ENCODE peak calls at places on chromosomes 6 and 20, in seven cellular contexts. One of them, this sample, is unnamed.

GRCh38 chr6:27672113-27672799 is 199.4 kb upstream of the ZNF184 start:
- DNase-seq in small intestine: peak
- DNase-seq in heart left ventricle: no peak
- DNase-seq in GDM1: no peak
- DNase-seq in NAMALWA: no peak
- DNase-seq in aorta: no peak
- DNase-seq in gastrocnemius medialis: no peak
- DNase-seq in this sample: peak

GRCh38 chr6:147421903-147422302 is 86.6 kb upstream of the SAMD5 start:
- DNase-seq in aorta: no peak
- DNase-seq in heart left ventricle: no peak
- DNase-seq in small intestine: no peak
- DNase-seq in gastrocnemius medialis: no peak
- DNase-seq in GDM1: no peak
- DNase-seq in NAMALWA: no peak
- DNase-seq in this sample: no peak

GRCh38 chr6:17986656-17987575 is 519 bp downstream of the KIF13A start:
- DNase-seq in small intestine: peak
- DNase-seq in heart left ventricle: peak
- DNase-seq in NAMALWA: no peak
- DNase-seq in aorta: peak
- DNase-seq in gastrocnemius medialis: peak
- DNase-seq in GDM1: peak
- DNase-seq in this sample: peak

GRCh38 chr20:51487525-51488279 is 54.8 kb downstream of the NFATC2 start:
- DNase-seq in GDM1: no peak
- DNase-seq in heart left ventricle: no peak
- DNase-seq in gastrocnemius medialis: no peak
- DNase-seq in NAMALWA: no peak
- DNase-seq in aorta: no peak
- DNase-seq in small intestine: no peak
- DNase-seq in this sample: peak

GRCh38 chr20:11338506-11339306 is 579.0 kb upstream of the BTBD3 start:
- DNase-seq in heart left ventricle: no peak
- DNase-seq in NAMALWA: no peak
- DNase-seq in GDM1: no peak
- DNase-seq in aorta: no peak
- DNase-seq in gastrocnemius medialis: no peak
- DNase-seq in small intestine: no peak
- DNase-seq in this sample: no peak

GRCh38 chr6:165365371-165365770 is 56.0 kb upstream of the C6orf118 start:
- DNase-seq in GDM1: no peak
- DNase-seq in small intestine: no peak
- DNase-seq in heart left ventricle: no peak
- DNase-seq in NAMALWA: no peak
- DNase-seq in gastrocnemius medialis: no peak
- DNase-seq in aorta: no peak
- DNase-seq in this sample: no peak

GRCh38 chr6:69622230-69622629 is 174.6 kb downstream of the LMBRD1 start:
- DNase-seq in heart left ventricle: no peak
- DNase-seq in NAMALWA: peak
- DNase-seq in small intestine: no peak
- DNase-seq in GDM1: no peak
- DNase-seq in aorta: no peak
- DNase-seq in gastrocnemius medialis: no peak
- DNase-seq in this sample: no peak

GRCh38 chr6:38495922-38496635 is 143.7 kb downstream of the BTBD9 start:
- DNase-seq in small intestine: no peak
- DNase-seq in gastrocnemius medialis: no peak
- DNase-seq in heart left ventricle: no peak
- DNase-seq in NAMALWA: no peak
- DNase-seq in GDM1: no peak
- DNase-seq in aorta: no peak
- DNase-seq in this sample: no peak

GRCh38 chr20:17377222-17377621 is 150.4 kb downstream of the PCSK2 start:
- DNase-seq in aorta: no peak
- DNase-seq in heart left ventricle: no peak
- DNase-seq in small intestine: no peak
- DNase-seq in NAMALWA: no peak
- DNase-seq in GDM1: no peak
- DNase-seq in gastrocnemius medialis: no peak
- DNase-seq in this sample: no peak

GRCh38 chr20:38209054-38209675 is 44.1 kb upstream of the TGM2 start:
- DNase-seq in GDM1: no peak
- DNase-seq in aorta: peak
- DNase-seq in heart left ventricle: peak
- DNase-seq in NAMALWA: no peak
- DNase-seq in gastrocnemius medialis: no peak
- DNase-seq in small intestine: no peak
- DNase-seq in this sample: no peak

GRCh38 chr6:24432611-24433010 is 29.9 kb downstream of the MRS2 start:
- DNase-seq in GDM1: no peak
- DNase-seq in NAMALWA: no peak
- DNase-seq in gastrocnemius medialis: no peak
- DNase-seq in small intestine: no peak
- DNase-seq in heart left ventricle: no peak
- DNase-seq in aorta: no peak
- DNase-seq in this sample: no peak

GRCh38 chr20:50312682-50313187 is 122.1 kb downstream of the CEBPB start:
- DNase-seq in GDM1: no peak
- DNase-seq in aorta: peak
- DNase-seq in gastrocnemius medialis: peak
- DNase-seq in NAMALWA: no peak
- DNase-seq in small intestine: no peak
- DNase-seq in heart left ventricle: peak
- DNase-seq in this sample: peak

GRCh38 chr6:30263734-30264133 is 50.5 kb upstream of the TRIM26 start:
- DNase-seq in heart left ventricle: no peak
- DNase-seq in GDM1: no peak
- DNase-seq in aorta: no peak
- DNase-seq in small intestine: no peak
- DNase-seq in NAMALWA: no peak
- DNase-seq in gastrocnemius medialis: no peak
- DNase-seq in this sample: peak

GRCh38 chr6:108684809-108685329 is 124.2 kb downstream of the FOXO3 start:
- DNase-seq in aorta: no peak
- DNase-seq in NAMALWA: no peak
- DNase-seq in gastrocnemius medialis: peak
- DNase-seq in GDM1: no peak
- DNase-seq in heart left ventricle: no peak
- DNase-seq in small intestine: no peak
- DNase-seq in this sample: peak

This sample was measured in AG10803.